ENCODE peak calls at places on chromosomes 7 and 10, in seven cellular contexts. I is brain microvascular endothelial cell, Y is lower leg skin, C is MM.1S, M is AG09309, E is foreskin fibroblast, X is hepatocyte. T is an unnamed sample.
A peak's percentile ranks its signal among the peaks of the same experiment; 100 is the strongest.

GRCh38 chr7:2254429-2255144 is 12.6 kb downstream of the NUDT1 start:
- DNase-seq in I (no peak), Y (no peak), C (no peak), M (no peak), E (no peak), X (no peak), T (no peak)

GRCh38 chr10:88157981-88158465 is 294.6 kb downstream of the PTEN start:
- DNase-seq in I (peak; percentile 76), Y (no peak), C (no peak), M (peak; percentile 62), E (peak; percentile 88), X (peak; percentile 43), T (no peak)

GRCh38 chr7:5424689-5425506 is 1.3 kb upstream of the TNRC18 start:
- DNase-seq in I (no peak), Y (peak; percentile 45), C (peak; percentile 61), M (no peak), E (peak; percentile 80), X (peak; percentile 74), T (no peak)

GRCh38 chr7:44143606-44144250 is 2.6 kb upstream of the MYL7 start:
- DNase-seq in I (no peak), Y (no peak), C (no peak), M (no peak), E (peak; percentile 48), X (no peak), T (no peak)

GRCh38 chr10:44569193-44570091 is 184.5 kb upstream of the CXCL12 start:
- DNase-seq in I (peak; percentile 89), Y (peak; percentile 24), C (no peak), M (peak; percentile 82), E (peak; percentile 91), X (no peak), T (no peak)

GRCh38 chr10:13989616-13990015 is 341.1 kb downstream of the FRMD4A start:
- DNase-seq in I (no peak), Y (no peak), C (no peak), M (no peak), E (peak; percentile 36), X (no peak), T (no peak)

GRCh38 chr7:27641576-27642230 is 21.0 kb downstream of the HIBADH start:
- DNase-seq in I (peak; percentile 16), Y (no peak), C (no peak), M (no peak), E (no peak), X (no peak), T (no peak)

GRCh38 chr7:2405601-2406345 is 2.4 kb downstream of the CHST12 start:
- DNase-seq in I (no peak), Y (no peak), C (peak; percentile 94), M (no peak), E (no peak), X (no peak), T (peak; percentile 83)

GRCh38 chr10:28326516-28327493 is 23.9 kb upstream of the MPP7 start:
- DNase-seq in I (peak; percentile 67), Y (peak; percentile 22), C (no peak), M (no peak), E (peak; percentile 62), X (peak; percentile 24), T (no peak)

GRCh38 chr10:130554701-130555410 is 418.7 kb downstream of the GLRX3 start:
- DNase-seq in I (no peak), Y (no peak), C (no peak), M (no peak), E (no peak), X (no peak), T (no peak)

GRCh38 chr10:79446451-79447020 is 1.1 kb upstream of the ZCCHC24 start:
- DNase-seq in I (no peak), Y (no peak), C (no peak), M (no peak), E (peak; percentile 71), X (peak; percentile 80), T (no peak)

GRCh38 chr7:15703732-15704131 is 17.2 kb upstream of the MEOX2 start:
- DNase-seq in I (no peak), Y (no peak), C (no peak), M (no peak), E (no peak), X (no peak), T (no peak)

GRCh38 chr10:93756128-93756517 is 1.6 kb upstream of the LGI1 start:
- DNase-seq in I (no peak), Y (no peak), C (no peak), M (no peak), E (no peak), X (no peak), T (no peak)

GRCh38 chr7:131104611-131105293 is 222.9 kb upstream of the MKLN1 start:
- DNase-seq in I (no peak), Y (no peak), C (no peak), M (no peak), E (peak; percentile 9), X (no peak), T (no peak)

GRCh38 chr7:46630031-46630430 is 709.0 kb upstream of the IGFBP3 start:
- DNase-seq in I (peak; percentile 89), Y (no peak), C (no peak), M (no peak), E (peak; percentile 80), X (peak; percentile 29), T (no peak)

GRCh38 chr10:132395704-132396494 is 1.1 kb upstream of the PWWP2B start:
- DNase-seq in I (no peak), Y (no peak), C (no peak), M (no peak), E (peak; percentile 70), X (peak; percentile 88), T (no peak)

DNA sequence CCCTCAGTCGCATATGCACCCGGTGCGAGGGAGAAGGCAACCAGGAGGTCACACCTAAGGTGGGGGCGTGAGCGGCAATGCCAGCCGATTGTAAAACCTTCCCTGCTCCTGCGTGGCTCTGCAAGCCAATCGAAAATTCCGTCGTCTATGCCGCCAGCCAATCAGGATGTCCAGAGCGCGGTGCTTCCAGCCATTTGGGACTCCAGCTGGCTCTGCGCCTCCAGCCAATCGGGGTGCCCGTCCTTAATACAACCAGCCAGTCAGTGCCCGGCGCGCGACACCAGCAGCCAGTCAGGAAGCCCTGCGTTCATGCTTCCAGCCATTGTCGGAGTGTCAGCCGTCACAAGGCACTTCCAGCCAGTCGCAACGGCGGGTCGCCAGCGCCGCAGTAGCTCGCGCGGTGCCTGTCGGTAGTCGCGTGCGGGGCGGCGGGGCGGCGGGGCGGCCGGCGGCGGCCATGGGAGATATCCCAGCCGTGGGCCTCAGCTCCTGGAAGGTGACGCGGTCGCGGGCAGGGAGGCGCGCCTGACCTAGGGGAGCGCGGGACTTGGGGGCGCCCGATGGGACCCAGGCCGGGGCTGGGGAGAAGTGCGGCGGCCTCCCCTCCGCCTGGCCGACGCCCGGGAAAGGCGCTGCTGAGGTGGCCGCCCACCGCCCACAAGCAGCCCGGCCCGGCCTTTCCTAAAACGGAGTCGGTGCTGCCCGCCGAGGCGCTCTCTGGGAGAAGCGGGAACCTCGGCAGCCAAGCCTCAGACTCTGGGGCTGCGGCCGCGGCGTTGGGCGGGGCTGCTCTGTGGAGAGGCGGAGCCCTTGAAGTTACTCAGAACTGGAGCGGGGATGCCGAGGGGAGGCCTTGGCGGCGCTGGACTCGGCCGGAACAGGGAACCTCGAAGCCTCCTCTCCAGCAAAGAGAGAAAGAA is at the start of gene AKR1E2:
- DNase-seq in I (peak; percentile 91), Y (peak; percentile 83), C (peak; percentile 47), M (peak; percentile 87), E (peak; percentile 95), X (peak; percentile 91), T (no peak)
- H3K4me3 ChIP-seq in I (peak within 1 kb of the TSS; percentile 53), Y (peak within 1 kb of the TSS; percentile 38), C (peak within 1 kb of the TSS; percentile 41), M (peak within 1 kb of the TSS; percentile 60), E (peak within 1 kb of the TSS; percentile 60), X (peak within 1 kb of the TSS; percentile 71), T (no peak within 1 kb of the TSS)

GRCh38 chr7:30001953-30002352 is 12.4 kb upstream of the SCRN1 start:
- DNase-seq in I (no peak), Y (no peak), C (no peak), M (no peak), E (no peak), X (no peak), T (no peak)
- TF ChIP-seq CTCF in I (no peak), Y (no peak), C (no peak), M (no peak), E (no peak), X (no peak), T (no peak)

DNA sequence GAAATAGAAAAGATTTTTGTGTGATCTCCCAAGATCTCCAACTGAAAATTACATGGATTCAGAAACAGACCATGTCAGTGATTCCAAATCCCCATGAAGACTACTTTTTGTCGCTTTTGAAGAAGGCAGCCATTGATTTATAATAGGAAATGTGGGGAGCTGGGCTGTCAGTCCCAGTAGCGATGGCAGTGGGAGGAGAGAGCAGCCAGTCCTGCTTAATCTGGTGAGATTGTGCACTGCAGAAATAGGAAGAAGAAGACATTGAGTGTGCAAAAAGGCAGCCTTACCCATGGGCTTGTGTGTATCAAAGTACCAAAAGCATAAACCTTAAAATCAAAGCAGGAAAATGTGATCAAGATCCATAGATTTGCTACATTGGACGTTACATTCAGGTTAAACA is 4.8 kb downstream of the ADRB1 start:
- DNase-seq in I (no peak), Y (no peak), C (no peak), M (no peak), E (no peak), X (no peak), T (no peak)
- H3K4me3 ChIP-seq in I (no peak overlapping the region), Y (no peak overlapping the region), C (no peak overlapping the region), M (no peak overlapping the region), E (no peak overlapping the region), X (no peak overlapping the region), T (no peak overlapping the region)

DNA sequence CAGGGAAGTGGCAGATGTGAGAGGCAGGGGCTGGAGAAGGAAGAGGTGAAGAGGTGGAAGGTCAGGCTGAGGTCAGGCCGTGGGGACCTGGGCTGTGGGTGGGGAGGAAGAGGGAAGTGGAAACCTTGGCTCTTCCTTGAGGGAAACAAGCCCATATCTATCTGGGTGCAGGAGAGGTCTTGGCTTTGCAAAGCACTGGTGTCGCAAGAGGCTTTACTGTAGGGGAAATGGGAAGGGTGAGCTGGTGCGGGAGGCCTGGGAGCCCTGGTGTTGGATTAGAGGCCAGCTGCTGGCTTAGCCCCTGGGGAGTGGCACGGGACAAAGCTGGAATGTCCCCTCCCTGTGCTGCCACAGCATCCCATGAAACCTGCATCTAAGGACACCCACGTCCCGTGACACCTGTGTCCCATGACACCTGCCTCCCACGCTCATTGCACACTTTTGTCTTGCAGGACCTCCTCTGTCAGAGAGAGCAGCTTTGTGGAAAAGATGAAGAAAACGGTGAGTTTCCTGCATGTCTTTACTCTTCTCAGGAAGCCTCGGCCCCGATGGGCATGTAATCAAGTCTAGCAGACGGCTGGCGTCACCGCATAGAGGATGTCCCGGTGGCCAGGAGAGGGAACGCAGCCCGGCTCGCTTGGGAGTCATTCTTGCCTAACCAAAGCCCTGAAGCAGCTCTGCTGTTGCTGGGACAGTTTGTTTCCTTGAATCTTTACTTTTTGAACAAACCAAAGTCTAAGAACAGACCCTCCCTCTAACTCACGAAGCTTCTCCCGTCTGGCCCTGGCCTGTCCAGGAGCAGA is 22.2 kb downstream of the TMEM120A start:
- DNase-seq in I (no peak), Y (no peak), C (no peak), M (no peak), E (peak; percentile 48), X (no peak), T (no peak)
- TF ChIP-seq CTCF in I (peak; percentile 20), Y (no peak), C (no peak), M (no peak), E (no peak), X (no peak), T (peak; percentile 11)

T was measured in GM12864.